ENCODE peak calls at places on chromosomes 4 and X, in four cellular contexts. One of them, this sample, is unnamed. For H3K9me3 and H3K36me3, the result is how much of the 10 kb centered on the place peaks cover.

GRCh38 chr4:182928061-182928460 is 10.9 kb upstream of the DCTD start:
- DNase-seq in tibial artery: no peak
- DNase-seq in esophagus squamous epithelium: no peak
- DNase-seq in lower lobe of right lung: no peak
- DNase-seq in this sample: no peak

GRCh38 chr4:123945301-123945700 is 548.7 kb downstream of the SPRY1 start:
- DNase-seq in esophagus squamous epithelium: no peak
- DNase-seq in tibial artery: no peak
- DNase-seq in lower lobe of right lung: no peak
- DNase-seq in this sample: no peak

GRCh38 chrX:155880586-155881157 is 473 bp upstream of the VAMP7 start:
- DNase-seq in tibial artery: no peak
- DNase-seq in esophagus squamous epithelium: no peak
- DNase-seq in lower lobe of right lung: no peak
- DNase-seq in this sample: no peak

GRCh38 chrX:107935664-107936433 is 46.3 kb downstream of the TEX13B start:
- DNase-seq in tibial artery: no peak
- DNase-seq in lower lobe of right lung: no peak
- DNase-seq in esophagus squamous epithelium: no peak
- DNase-seq in this sample: no peak

GRCh38 chrX:126165721-126166401 is at the start of gene DCAF12L2:
- DNase-seq in esophagus squamous epithelium: no peak
- DNase-seq in lower lobe of right lung: peak
- DNase-seq in tibial artery: no peak
- DNase-seq in this sample: no peak

GRCh38 chr4:147976341-147976928 is 244.5 kb downstream of the ARHGAP10 start:
- DNase-seq in tibial artery: no peak
- DNase-seq in esophagus squamous epithelium: no peak
- DNase-seq in lower lobe of right lung: no peak
- DNase-seq in this sample: no peak

GRCh38 chr4:6873792-6874461 is 35.7 kb upstream of the TBC1D14 start:
- DNase-seq in esophagus squamous epithelium: no peak
- DNase-seq in tibial artery: peak
- DNase-seq in lower lobe of right lung: peak
- DNase-seq in this sample: no peak

GRCh38 chr4:187075514-187075913 is 351.9 kb upstream of the FAT1 start:
- DNase-seq in esophagus squamous epithelium: no peak
- DNase-seq in lower lobe of right lung: no peak
- DNase-seq in tibial artery: no peak
- DNase-seq in this sample: no peak

GRCh38 chrX:129984196-129984962 is 1.9 kb downstream of the BCORL1 start:
- DNase-seq in tibial artery: peak
- DNase-seq in lower lobe of right lung: peak
- DNase-seq in esophagus squamous epithelium: no peak
- DNase-seq in this sample: no peak

GRCh38 chrX:97563531-97564133 is 679.9 kb downstream of the RPA4 start:
- DNase-seq in esophagus squamous epithelium: no peak
- DNase-seq in lower lobe of right lung: peak
- DNase-seq in tibial artery: no peak
- DNase-seq in this sample: no peak
- H3K4me3 ChIP-seq in esophagus squamous epithelium: no peak
- H3K4me3 ChIP-seq in lower lobe of right lung: peak
- H3K4me3 ChIP-seq in tibial artery: peak
- H3K4me3 ChIP-seq in this sample: no peak

GRCh38 chr4:328729-329128 is 8.9 kb upstream of the ZNF141 start:
- DNase-seq in tibial artery: no peak
- DNase-seq in lower lobe of right lung: no peak
- DNase-seq in esophagus squamous epithelium: no peak
- DNase-seq in this sample: no peak
- H3K9me3 ChIP-seq in tibial artery: under half
- H3K9me3 ChIP-seq in lower lobe of right lung: under half
- H3K9me3 ChIP-seq in esophagus squamous epithelium: under half
- H3K9me3 ChIP-seq in this sample: under half

DNA sequence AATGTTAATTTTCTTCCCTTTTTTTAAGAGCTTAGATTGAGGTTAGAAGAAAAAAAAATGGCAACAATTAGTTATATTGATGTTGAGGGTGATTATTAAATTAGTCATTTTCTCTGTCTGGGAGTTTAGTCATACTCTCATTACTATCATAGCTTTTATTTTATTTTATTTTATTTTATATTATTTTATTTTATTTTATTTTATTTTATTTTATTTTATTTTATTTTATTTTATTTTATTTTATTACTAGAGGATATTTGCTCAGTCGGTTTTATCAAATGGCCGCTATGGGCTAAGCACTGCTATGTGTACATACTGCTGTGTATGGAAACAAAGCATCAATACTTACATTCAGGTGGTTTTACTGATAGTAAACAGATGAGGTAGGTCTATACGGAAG is 239.5 kb downstream of the RAPGEF2 start:
- DNase-seq in esophagus squamous epithelium: no peak
- DNase-seq in tibial artery: no peak
- DNase-seq in lower lobe of right lung: no peak
- DNase-seq in this sample: no peak
- H3K36me3 ChIP-seq in esophagus squamous epithelium: under half
- H3K36me3 ChIP-seq in tibial artery: half or more
- H3K36me3 ChIP-seq in lower lobe of right lung: half or more
- H3K36me3 ChIP-seq in this sample: under half

DNA sequence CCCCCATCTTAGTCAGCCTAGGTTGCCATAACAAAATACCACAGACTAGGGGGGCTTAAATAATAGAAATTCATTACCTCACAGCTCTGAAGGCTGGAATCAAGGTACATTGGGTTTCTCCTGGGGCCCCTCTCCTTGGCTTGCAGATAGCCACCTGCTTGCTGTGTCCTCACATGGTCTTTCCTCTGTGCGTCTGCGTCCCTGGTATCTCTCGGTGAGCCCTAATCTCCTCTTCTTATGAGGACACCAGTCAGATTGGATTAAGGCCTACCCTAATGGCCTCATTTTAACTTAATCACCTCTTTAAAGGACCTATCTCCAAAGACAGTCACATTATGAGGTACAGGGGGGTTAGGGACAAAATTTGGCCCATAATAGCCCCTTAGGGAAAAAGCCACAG is 98.0 kb downstream of the SH3KBP1 start:
- DNase-seq in tibial artery: no peak
- DNase-seq in esophagus squamous epithelium: no peak
- DNase-seq in lower lobe of right lung: no peak
- DNase-seq in this sample: no peak
- H3K4me3 ChIP-seq in tibial artery: no peak
- H3K4me3 ChIP-seq in esophagus squamous epithelium: no peak
- H3K4me3 ChIP-seq in lower lobe of right lung: no peak
- H3K4me3 ChIP-seq in this sample: no peak

GRCh38 chrX:66021407-66021757 is 18.5 kb downstream of the VSIG4 start:
- DNase-seq in esophagus squamous epithelium: no peak
- DNase-seq in lower lobe of right lung: no peak
- DNase-seq in tibial artery: no peak
- DNase-seq in this sample: no peak

GRCh38 chrX:66024570-66024969 is 15.3 kb downstream of the VSIG4 start:
- DNase-seq in esophagus squamous epithelium: no peak
- DNase-seq in lower lobe of right lung: no peak
- DNase-seq in tibial artery: no peak
- DNase-seq in this sample: no peak

GRCh38 chrX:66021758-66022741 is 17.8 kb downstream of the VSIG4 start:
- DNase-seq in lower lobe of right lung: no peak
- DNase-seq in esophagus squamous epithelium: no peak
- DNase-seq in tibial artery: no peak
- DNase-seq in this sample: no peak

GRCh38 chrX:66023726-66024467 is 16.0 kb downstream of the VSIG4 start:
- DNase-seq in tibial artery: no peak
- DNase-seq in lower lobe of right lung: no peak
- DNase-seq in esophagus squamous epithelium: no peak
- DNase-seq in this sample: no peak

GRCh38 chrX:66022742-66023725 is 16.8 kb downstream of the VSIG4 start:
- DNase-seq in lower lobe of right lung: no peak
- DNase-seq in tibial artery: no peak
- DNase-seq in esophagus squamous epithelium: no peak
- DNase-seq in this sample: no peak
- H3K9me3 ChIP-seq in lower lobe of right lung: under half
- H3K9me3 ChIP-seq in tibial artery: under half
- H3K9me3 ChIP-seq in esophagus squamous epithelium: under half
- H3K9me3 ChIP-seq in this sample: under half

DNA sequence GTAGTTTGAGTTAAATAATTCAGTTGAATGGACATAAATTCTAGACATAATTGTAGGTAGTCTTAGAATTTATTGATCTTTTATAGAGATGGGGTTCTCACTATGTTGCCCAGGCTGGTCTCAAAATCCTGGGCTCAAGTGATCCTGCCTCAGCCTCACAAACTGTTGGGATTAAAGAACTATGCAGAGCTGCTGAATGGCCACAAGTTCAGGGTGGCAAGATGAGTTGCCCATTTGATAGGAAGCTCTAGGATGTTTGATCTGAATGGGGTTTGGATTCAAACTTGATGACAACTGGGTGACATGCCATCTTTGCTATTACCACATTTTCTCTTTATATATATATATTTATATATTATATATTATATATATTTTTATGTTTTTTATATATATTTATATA is 3.6 kb downstream of the RPL36A start:
- DNase-seq in esophagus squamous epithelium: no peak
- DNase-seq in tibial artery: no peak
- DNase-seq in lower lobe of right lung: no peak
- DNase-seq in this sample: no peak
- H3K36me3 ChIP-seq in esophagus squamous epithelium: under half
- H3K36me3 ChIP-seq in tibial artery: under half
- H3K36me3 ChIP-seq in lower lobe of right lung: under half
- H3K36me3 ChIP-seq in this sample: under half

DNA sequence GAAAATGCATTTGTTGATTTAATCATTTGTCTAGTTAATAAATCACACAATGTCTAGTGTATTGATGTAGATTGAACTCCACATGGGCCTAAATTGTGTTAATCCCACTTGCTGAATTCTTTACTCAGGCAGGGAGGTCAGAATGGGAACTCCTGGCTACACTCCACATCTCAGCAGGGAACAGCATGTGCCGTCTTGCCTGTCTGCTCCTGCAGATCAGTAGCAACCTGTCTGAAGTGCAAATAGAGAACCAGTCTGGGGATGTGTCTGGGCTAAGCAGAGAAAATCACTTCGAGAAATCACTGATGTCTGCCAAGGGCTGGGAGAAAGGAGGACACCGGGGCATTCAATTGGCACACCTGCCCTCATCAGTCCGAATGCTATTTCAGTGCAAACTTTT is 16.5 kb upstream of the MXRA5 start:
- DNase-seq in lower lobe of right lung: no peak
- DNase-seq in tibial artery: no peak
- DNase-seq in esophagus squamous epithelium: no peak
- DNase-seq in this sample: no peak
- H3K4me3 ChIP-seq in lower lobe of right lung: no peak
- H3K4me3 ChIP-seq in tibial artery: no peak
- H3K4me3 ChIP-seq in esophagus squamous epithelium: no peak
- H3K4me3 ChIP-seq in this sample: no peak

GRCh38 chr4:76473186-76473585 is 38.2 kb downstream of the SHROOM3 start:
- DNase-seq in lower lobe of right lung: no peak
- DNase-seq in tibial artery: no peak
- DNase-seq in esophagus squamous epithelium: no peak
- DNase-seq in this sample: no peak

DNA sequence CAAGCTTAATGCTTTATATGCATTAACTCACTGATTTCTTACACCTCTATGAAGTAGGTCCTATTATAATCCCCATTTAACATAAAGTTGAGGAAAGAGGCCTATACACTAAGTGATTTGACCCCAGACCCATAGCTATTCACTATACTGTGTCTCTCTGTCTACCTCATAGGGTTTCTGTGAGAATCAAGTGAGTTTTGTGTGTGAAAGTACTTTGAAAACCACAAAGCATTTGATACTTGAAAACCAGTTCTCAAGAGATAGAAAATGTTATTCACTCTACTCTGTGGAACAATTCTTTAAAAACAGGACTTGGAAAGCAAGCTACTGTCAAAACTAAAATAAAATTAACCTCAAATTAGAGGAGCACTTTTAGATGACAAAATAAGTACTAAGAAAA is 35.0 kb downstream of the SHROOM3 start:
- DNase-seq in lower lobe of right lung: no peak
- DNase-seq in tibial artery: no peak
- DNase-seq in esophagus squamous epithelium: no peak
- DNase-seq in this sample: no peak
- H3K9me3 ChIP-seq in lower lobe of right lung: under half
- H3K9me3 ChIP-seq in tibial artery: under half
- H3K9me3 ChIP-seq in esophagus squamous epithelium: under half
- H3K9me3 ChIP-seq in this sample: under half

GRCh38 chr4:121666091-121666679 is 30.6 kb downstream of the ANXA5 start:
- DNase-seq in lower lobe of right lung: peak
- DNase-seq in tibial artery: no peak
- DNase-seq in esophagus squamous epithelium: no peak
- DNase-seq in this sample: no peak

GRCh38 chr4:121665371-121665770 is 31.4 kb downstream of the ANXA5 start:
- DNase-seq in tibial artery: no peak
- DNase-seq in esophagus squamous epithelium: no peak
- DNase-seq in lower lobe of right lung: no peak
- DNase-seq in this sample: no peak

GRCh38 chr4:121674191-121674590 is 22.6 kb downstream of the ANXA5 start:
- DNase-seq in esophagus squamous epithelium: no peak
- DNase-seq in tibial artery: no peak
- DNase-seq in lower lobe of right lung: no peak
- DNase-seq in this sample: no peak

GRCh38 chr4:121669163-121669550 is 27.6 kb downstream of the ANXA5 start:
- DNase-seq in esophagus squamous epithelium: no peak
- DNase-seq in tibial artery: no peak
- DNase-seq in lower lobe of right lung: no peak
- DNase-seq in this sample: no peak

DNA sequence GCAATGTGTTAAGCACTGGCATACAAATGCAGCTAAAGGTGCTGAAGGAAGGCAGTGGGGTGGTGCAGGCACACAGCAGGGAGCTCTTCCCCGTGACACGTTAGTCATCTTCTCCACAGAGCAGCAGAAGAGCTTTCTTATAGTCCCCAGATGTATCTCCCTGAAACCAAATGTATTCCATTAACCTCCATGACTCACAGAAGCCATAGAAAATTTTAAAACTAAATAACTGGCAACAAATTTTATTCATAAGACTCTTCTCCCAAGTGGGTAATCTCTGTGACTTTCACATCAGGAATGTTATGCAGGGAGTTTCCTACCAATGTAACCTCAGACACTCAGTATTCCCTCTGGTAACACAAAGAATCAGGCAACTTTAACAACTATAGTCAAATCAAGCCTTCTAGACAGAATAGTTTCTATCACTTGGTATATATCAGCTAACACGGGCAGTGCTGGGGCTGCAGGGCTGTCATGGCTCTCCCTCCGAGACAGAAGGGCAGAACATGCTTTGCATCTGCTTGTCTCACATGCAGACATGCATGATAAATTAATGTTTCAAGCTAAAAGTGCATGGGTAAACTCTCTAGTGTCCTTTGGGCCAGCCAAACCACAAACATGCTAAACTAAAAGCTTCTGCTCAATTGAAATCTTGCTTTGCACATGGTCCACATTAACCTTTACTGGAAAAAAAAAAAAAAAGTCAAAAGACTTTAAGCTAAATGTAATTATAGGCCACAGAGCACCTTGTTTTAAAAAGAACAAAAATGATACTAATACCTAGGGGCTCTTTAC is 28.2 kb downstream of the ANXA5 start:
- DNase-seq in lower lobe of right lung: no peak
- DNase-seq in tibial artery: no peak
- DNase-seq in esophagus squamous epithelium: no peak
- DNase-seq in this sample: no peak
- H3K36me3 ChIP-seq in lower lobe of right lung: half or more
- H3K36me3 ChIP-seq in tibial artery: half or more
- H3K36me3 ChIP-seq in esophagus squamous epithelium: under half
- H3K36me3 ChIP-seq in this sample: under half